ENCODE peak calls at places on chromosomes 3 and 15, in seven cellular contexts. One of them, this sample, is unnamed. For H3K36me3 and H3K4me1, the result is how much of the 10 kb centered on the place peaks cover.

GRCh38 chr3:109545746-109546145 is 208.4 kb upstream of the DPPA4 start:
- DNase-seq in thoracic aorta: no peak
- DNase-seq in IMR-90: no peak
- DNase-seq in hepatocyte: no peak
- DNase-seq in SJCRH30: no peak
- DNase-seq in GM23248: no peak
- DNase-seq in neuronal stem cell: no peak
- DNase-seq in this sample: no peak

GRCh38 chr15:51726302-51727073 is 11.0 kb downstream of the LYSMD2 start:
- DNase-seq in IMR-90: peak
- DNase-seq in thoracic aorta: no peak
- DNase-seq in GM23248: peak
- DNase-seq in hepatocyte: peak
- DNase-seq in SJCRH30: peak
- DNase-seq in neuronal stem cell: peak
- DNase-seq in this sample: peak

GRCh38 chr15:61880079-61880478 is 180.2 kb downstream of the VPS13C start:
- DNase-seq in IMR-90: no peak
- DNase-seq in GM23248: no peak
- DNase-seq in SJCRH30: no peak
- DNase-seq in thoracic aorta: no peak
- DNase-seq in neuronal stem cell: no peak
- DNase-seq in hepatocyte: no peak
- DNase-seq in this sample: no peak

GRCh38 chr3:81485444-81485865 is 276.0 kb downstream of the GBE1 start:
- DNase-seq in thoracic aorta: no peak
- DNase-seq in neuronal stem cell: no peak
- DNase-seq in GM23248: peak
- DNase-seq in SJCRH30: no peak
- DNase-seq in hepatocyte: peak
- DNase-seq in IMR-90: peak
- DNase-seq in this sample: no peak

GRCh38 chr3:195178124-195178910 is 92.6 kb downstream of the XXYLT1 start:
- DNase-seq in SJCRH30: no peak
- DNase-seq in thoracic aorta: no peak
- DNase-seq in GM23248: no peak
- DNase-seq in neuronal stem cell: no peak
- DNase-seq in hepatocyte: no peak
- DNase-seq in IMR-90: no peak
- DNase-seq in this sample: peak

GRCh38 chr15:35674873-35675781 is 129.2 kb upstream of the DPH6 start:
- DNase-seq in hepatocyte: peak
- DNase-seq in IMR-90: peak
- DNase-seq in SJCRH30: peak
- DNase-seq in thoracic aorta: no peak
- DNase-seq in GM23248: peak
- DNase-seq in neuronal stem cell: no peak
- DNase-seq in this sample: no peak

GRCh38 chr15:82643992-82644391 is 3.2 kb downstream of the CPEB1 start:
- DNase-seq in GM23248: no peak
- DNase-seq in hepatocyte: no peak
- DNase-seq in neuronal stem cell: no peak
- DNase-seq in IMR-90: no peak
- DNase-seq in thoracic aorta: no peak
- DNase-seq in SJCRH30: no peak
- DNase-seq in this sample: no peak

GRCh38 chr3:151798476-151798875 is 15.4 kb upstream of the AADAC start:
- DNase-seq in GM23248: peak
- DNase-seq in SJCRH30: no peak
- DNase-seq in hepatocyte: no peak
- DNase-seq in neuronal stem cell: no peak
- DNase-seq in IMR-90: peak
- DNase-seq in thoracic aorta: no peak
- DNase-seq in this sample: no peak

GRCh38 chr3:161028485-161029018 is 76.6 kb downstream of the B3GALNT1 start:
- DNase-seq in SJCRH30: peak
- DNase-seq in IMR-90: no peak
- DNase-seq in hepatocyte: no peak
- DNase-seq in neuronal stem cell: no peak
- DNase-seq in GM23248: no peak
- DNase-seq in thoracic aorta: no peak
- DNase-seq in this sample: no peak

GRCh38 chr3:80733522-80734176 is 965.9 kb upstream of the ROBO1 start:
- DNase-seq in GM23248: peak
- DNase-seq in IMR-90: peak
- DNase-seq in hepatocyte: peak
- DNase-seq in thoracic aorta: no peak
- DNase-seq in neuronal stem cell: no peak
- DNase-seq in SJCRH30: peak
- DNase-seq in this sample: no peak

GRCh38 chr15:71562251-71562650 is 248.1 kb upstream of the NR2E3 start:
- DNase-seq in SJCRH30: no peak
- DNase-seq in GM23248: no peak
- DNase-seq in neuronal stem cell: no peak
- DNase-seq in hepatocyte: no peak
- DNase-seq in thoracic aorta: no peak
- DNase-seq in IMR-90: no peak
- DNase-seq in this sample: no peak

GRCh38 chr15:45678459-45679178 is 43.8 kb downstream of the SQOR start:
- DNase-seq in neuronal stem cell: no peak
- DNase-seq in hepatocyte: no peak
- DNase-seq in GM23248: no peak
- DNase-seq in IMR-90: peak
- DNase-seq in thoracic aorta: no peak
- DNase-seq in SJCRH30: no peak
- DNase-seq in this sample: no peak
- H3K36me3 ChIP-seq in neuronal stem cell: under half
- H3K36me3 ChIP-seq in hepatocyte: under half
- H3K36me3 ChIP-seq in GM23248: under half
- H3K36me3 ChIP-seq in IMR-90: under half
- H3K36me3 ChIP-seq in thoracic aorta: under half
- H3K36me3 ChIP-seq in SJCRH30: under half
- H3K36me3 ChIP-seq in this sample: under half

DNA sequence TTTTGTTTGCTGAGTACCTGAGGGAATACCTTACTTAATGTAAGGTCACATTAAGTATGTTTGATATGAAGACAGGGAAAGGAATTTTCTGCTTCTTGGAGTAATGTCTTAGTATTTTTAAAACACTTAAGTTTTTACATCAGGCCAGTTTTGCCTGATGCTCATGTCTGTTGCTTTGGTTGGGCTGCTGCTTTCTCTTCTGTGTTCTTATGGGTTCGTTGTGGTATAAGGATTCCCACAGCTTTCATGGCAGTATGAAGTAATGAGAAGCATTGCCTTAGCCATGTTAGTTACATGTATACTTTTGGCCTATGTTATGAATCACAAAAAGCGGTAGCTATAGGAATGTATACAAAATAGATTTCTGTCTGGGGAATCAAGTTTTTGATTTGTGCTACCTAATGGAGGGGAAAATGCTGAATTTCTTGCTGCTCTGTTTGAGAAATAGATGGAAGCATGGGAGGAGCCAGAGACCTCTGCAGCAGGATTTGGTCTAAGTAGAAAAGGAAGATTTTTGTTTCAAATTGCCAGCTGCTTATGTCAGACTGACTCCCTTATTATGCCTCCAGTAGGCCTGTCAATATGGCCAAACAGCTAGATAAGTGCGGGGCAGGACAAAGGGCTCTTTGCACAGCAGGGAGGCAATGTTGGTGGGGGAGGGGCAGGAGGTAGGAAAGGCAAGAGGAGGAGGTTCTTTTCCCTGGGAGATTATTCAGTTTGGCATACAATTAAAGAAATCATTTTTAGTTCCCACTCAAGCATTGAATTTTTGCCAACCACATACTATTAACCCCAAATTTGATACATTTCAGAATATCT is 5.2 kb downstream of the SETD5 start:
- DNase-seq in GM23248: peak
- DNase-seq in IMR-90: peak
- DNase-seq in hepatocyte: peak
- DNase-seq in SJCRH30: peak
- DNase-seq in thoracic aorta: no peak
- DNase-seq in neuronal stem cell: peak
- DNase-seq in this sample: peak
- H3K4me1 ChIP-seq in GM23248: half or more
- H3K4me1 ChIP-seq in IMR-90: under half
- H3K4me1 ChIP-seq in hepatocyte: half or more
- H3K4me1 ChIP-seq in SJCRH30: under half
- H3K4me1 ChIP-seq in thoracic aorta: half or more
- H3K4me1 ChIP-seq in neuronal stem cell: under half
- H3K4me1 ChIP-seq in this sample: under half

GRCh38 chr3:61637088-61638051 is 76.0 kb downstream of the PTPRG start:
- DNase-seq in thoracic aorta: no peak
- DNase-seq in SJCRH30: no peak
- DNase-seq in GM23248: peak
- DNase-seq in IMR-90: peak
- DNase-seq in neuronal stem cell: no peak
- DNase-seq in hepatocyte: peak
- DNase-seq in this sample: no peak
- H3K4me3 ChIP-seq in thoracic aorta: peak
- H3K4me3 ChIP-seq in SJCRH30: no peak
- H3K4me3 ChIP-seq in GM23248: peak
- H3K4me3 ChIP-seq in IMR-90: no peak
- H3K4me3 ChIP-seq in neuronal stem cell: no peak
- H3K4me3 ChIP-seq in hepatocyte: no peak
- H3K4me3 ChIP-seq in this sample: no peak

DNA sequence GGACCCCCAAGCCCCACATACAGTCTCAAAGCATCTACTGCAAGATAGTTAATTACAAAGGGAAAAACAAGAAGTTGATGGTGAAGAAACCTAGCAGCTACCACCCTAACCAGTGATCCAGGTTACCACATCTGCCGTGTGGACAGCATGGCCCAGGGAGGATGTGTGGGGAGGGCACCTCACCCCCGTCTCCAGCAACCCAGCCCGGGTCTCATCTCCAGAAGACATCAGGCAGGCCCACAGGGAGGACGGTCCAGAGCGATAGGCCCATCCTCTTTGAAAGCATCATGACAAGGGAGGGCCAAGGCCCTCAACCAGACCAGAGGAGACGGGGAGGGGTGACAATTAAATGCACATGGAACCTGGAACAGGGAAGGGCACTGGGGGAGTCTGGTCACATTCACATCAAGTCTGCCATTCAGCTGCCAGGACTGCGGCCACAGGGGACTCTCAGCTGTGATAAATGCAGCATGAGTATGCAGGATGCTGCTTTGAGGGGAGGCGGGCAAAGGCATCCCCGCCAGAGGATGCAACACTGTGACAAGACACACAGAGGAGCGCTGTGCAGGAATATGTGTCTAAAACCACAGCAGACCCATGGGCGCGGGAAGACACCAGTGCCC is 18.8 kb downstream of the ZXDC start:
- DNase-seq in GM23248: no peak
- DNase-seq in IMR-90: no peak
- DNase-seq in hepatocyte: no peak
- DNase-seq in neuronal stem cell: no peak
- DNase-seq in SJCRH30: no peak
- DNase-seq in thoracic aorta: no peak
- DNase-seq in this sample: peak
- H3K36me3 ChIP-seq in GM23248: under half
- H3K36me3 ChIP-seq in IMR-90: under half
- H3K36me3 ChIP-seq in hepatocyte: under half
- H3K36me3 ChIP-seq in neuronal stem cell: half or more
- H3K36me3 ChIP-seq in SJCRH30: under half
- H3K36me3 ChIP-seq in thoracic aorta: half or more
- H3K36me3 ChIP-seq in this sample: under half

DNA sequence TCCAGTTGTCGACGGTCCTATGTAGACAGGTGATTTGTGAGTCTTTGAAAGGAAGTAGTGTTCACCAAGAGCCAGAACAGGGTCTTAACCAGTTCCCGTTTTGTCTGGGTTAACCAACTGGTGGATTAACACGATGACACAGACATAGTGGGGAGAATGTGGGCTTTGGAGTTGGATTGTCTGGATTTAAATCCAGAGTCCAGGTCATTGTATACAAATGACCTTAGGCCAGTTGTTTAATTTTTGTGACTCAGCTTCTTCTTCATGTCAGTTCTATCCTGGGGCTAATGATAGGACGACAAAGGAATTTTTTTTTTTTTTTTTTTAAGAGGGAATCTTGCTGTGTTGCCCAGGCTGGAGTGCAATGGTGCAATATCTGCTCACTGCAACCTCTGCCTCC is 126.7 kb downstream of the LPP start:
- DNase-seq in IMR-90: peak
- DNase-seq in thoracic aorta: no peak
- DNase-seq in hepatocyte: no peak
- DNase-seq in neuronal stem cell: no peak
- DNase-seq in SJCRH30: no peak
- DNase-seq in GM23248: no peak
- DNase-seq in this sample: no peak
- H3K4me1 ChIP-seq in IMR-90: under half
- H3K4me1 ChIP-seq in thoracic aorta: half or more
- H3K4me1 ChIP-seq in hepatocyte: under half
- H3K4me1 ChIP-seq in neuronal stem cell: under half
- H3K4me1 ChIP-seq in SJCRH30: under half
- H3K4me1 ChIP-seq in GM23248: under half
- H3K4me1 ChIP-seq in this sample: under half

DNA sequence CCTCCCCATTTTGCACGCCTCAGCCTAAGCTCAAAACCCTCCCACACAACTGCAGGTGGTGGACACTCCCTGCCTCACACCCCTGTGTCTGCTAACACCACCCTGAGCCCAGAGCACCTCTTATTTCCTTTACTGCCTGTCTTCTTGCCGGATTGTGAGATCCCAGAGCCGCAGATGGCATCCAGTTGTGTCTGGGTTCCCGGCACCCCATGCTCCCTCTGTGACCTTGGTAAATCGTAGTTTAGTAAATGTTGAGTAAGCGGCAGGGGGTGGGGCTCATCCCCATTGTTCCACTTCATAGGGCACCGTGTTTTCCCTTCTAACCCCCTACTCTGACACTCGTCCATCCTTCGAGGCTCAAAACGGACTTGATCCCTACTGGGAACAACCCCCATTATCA is 14.9 kb downstream of the SPINT1 start:
- DNase-seq in thoracic aorta: no peak
- DNase-seq in IMR-90: no peak
- DNase-seq in neuronal stem cell: no peak
- DNase-seq in GM23248: no peak
- DNase-seq in SJCRH30: no peak
- DNase-seq in hepatocyte: no peak
- DNase-seq in this sample: no peak
- H3K4me3 ChIP-seq in thoracic aorta: no peak
- H3K4me3 ChIP-seq in IMR-90: no peak
- H3K4me3 ChIP-seq in neuronal stem cell: peak
- H3K4me3 ChIP-seq in GM23248: no peak
- H3K4me3 ChIP-seq in SJCRH30: no peak
- H3K4me3 ChIP-seq in hepatocyte: no peak
- H3K4me3 ChIP-seq in this sample: no peak

DNA sequence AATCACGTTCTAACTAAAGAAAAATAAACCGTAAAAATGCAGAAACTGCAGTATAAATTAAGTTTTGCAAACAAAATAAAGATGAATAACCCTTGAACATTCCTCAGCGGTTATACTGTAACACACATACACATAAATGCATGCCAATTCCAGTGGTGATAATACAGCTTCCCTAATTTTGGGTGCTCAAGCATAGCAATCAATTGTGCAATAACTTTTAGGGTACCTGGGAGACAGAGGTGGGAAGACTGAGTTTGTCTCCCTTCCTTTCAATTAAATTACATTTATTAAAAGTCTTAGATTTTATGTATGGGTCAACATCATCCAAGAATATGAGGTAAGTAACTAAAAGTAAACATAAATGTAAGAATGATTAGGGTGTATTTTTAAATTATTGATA is 71.8 kb downstream of the SETD2 start:
- DNase-seq in hepatocyte: no peak
- DNase-seq in SJCRH30: no peak
- DNase-seq in GM23248: no peak
- DNase-seq in neuronal stem cell: no peak
- DNase-seq in thoracic aorta: no peak
- DNase-seq in IMR-90: no peak
- DNase-seq in this sample: no peak
- H3K36me3 ChIP-seq in hepatocyte: under half
- H3K36me3 ChIP-seq in SJCRH30: under half
- H3K36me3 ChIP-seq in GM23248: under half
- H3K36me3 ChIP-seq in neuronal stem cell: half or more
- H3K36me3 ChIP-seq in thoracic aorta: under half
- H3K36me3 ChIP-seq in IMR-90: under half
- H3K36me3 ChIP-seq in this sample: under half